ENCODE peak calls at places on chromosomes 7 and 10, in nine cellular contexts. V is epithelial cell of esophagus; O is activated T-helper 1 cell treated with anti-CD3 and anti-CD28 coated beads, Interleukin-2, amount 50 U/mL, for 16 hours; G is NCI-H1092; P is EL; K is mesenchymal stem cell; N is NCI-H1417; F is T-cell; R is cardiac fibroblast. C is an unnamed sample.

GRCh38 chr7:18558503-18558902 is 63.0 kb downstream of the HDAC9 start:
- DNase-seq in V (no peak), O (no peak), G (no peak), P (peak), K (peak), N (no peak), F (no peak), R (no peak), C (no peak)

GRCh38 chr7:138875794-138876193 is 77.8 kb upstream of the ATP6V0A4 start:
- DNase-seq in V (peak), O (peak), G (no peak), P (peak), K (peak), N (no peak), F (peak), R (peak), C (no peak)

GRCh38 chr7:75686551-75686950 is 52.2 kb downstream of the HIP1 start:
- DNase-seq in V (no peak), O (no peak), G (no peak), P (no peak), K (no peak), N (no peak), F (no peak), R (no peak), C (no peak)

GRCh38 chr7:135273581-135273980 is 39.9 kb downstream of the STRA8 start:
- DNase-seq in V (no peak), O (no peak), G (no peak), P (no peak), K (no peak), N (no peak), F (no peak), R (no peak), C (no peak)

GRCh38 chr10:48606530-48607355 is 1.9 kb upstream of the ARHGAP22 start:
- DNase-seq in V (peak), O (no peak), G (no peak), P (peak), K (peak), N (no peak), F (no peak), R (peak), C (no peak)

GRCh38 chr7:88759216-88759955 is at the start of gene ZNF804B:
- DNase-seq in V (no peak), O (no peak), G (no peak), P (no peak), K (no peak), N (peak), F (no peak), R (no peak), C (no peak)

GRCh38 chr10:43404675-43405221 is 4.2 kb downstream of the HNRNPF start:
- DNase-seq in V (no peak), O (no peak), G (no peak), P (no peak), K (no peak), N (no peak), F (no peak), R (no peak), C (no peak)

GRCh38 chr10:86945361-86946214 is 11.8 kb downstream of the MMRN2 start:
- DNase-seq in V (peak), O (no peak), G (no peak), P (no peak), K (no peak), N (no peak), F (no peak), R (no peak), C (no peak)

GRCh38 chr10:17831896-17832295 is 22.7 kb downstream of the MRC1 start:
- DNase-seq in V (no peak), O (no peak), G (no peak), P (no peak), K (no peak), N (no peak), F (no peak), R (no peak), C (no peak)

GRCh38 chr7:44167920-44168319 is 21.3 kb downstream of the GCK start:
- DNase-seq in V (no peak), O (no peak), G (no peak), P (no peak), K (no peak), N (no peak), F (no peak), R (no peak), C (no peak)

GRCh38 chr10:74445493-74445892 is 294.5 kb downstream of the ADK start:
- DNase-seq in V (no peak), O (no peak), G (no peak), P (no peak), K (no peak), N (no peak), F (no peak), R (no peak), C (no peak)

GRCh38 chr10:131702521-131703356 is 198.1 kb upstream of the PPP2R2D start:
- DNase-seq in V (no peak), O (no peak), G (no peak), P (no peak), K (no peak), N (no peak), F (no peak), R (no peak), C (no peak)

GRCh38 chr7:79608005-79608404 is 154.5 kb upstream of the MAGI2 start:
- DNase-seq in V (no peak), O (no peak), G (no peak), P (no peak), K (no peak), N (no peak), F (no peak), R (no peak), C (no peak)

GRCh38 chr7:79982151-79982770 is 152.4 kb upstream of the GNAI1 start:
- DNase-seq in V (peak), O (no peak), G (no peak), P (peak), K (peak), N (no peak), F (no peak), R (peak), C (no peak)

GRCh38 chr7:1419688-1420087 is 39.6 kb downstream of the MICALL2 start:
- DNase-seq in V (no peak), O (no peak), G (no peak), P (no peak), K (no peak), N (no peak), F (no peak), R (no peak), C (no peak)

GRCh38 chr10:97213431-97213830 is 27.7 kb upstream of the SLIT1 start:
- DNase-seq in V (no peak), O (no peak), G (no peak), P (no peak), K (no peak), N (no peak), F (no peak), R (no peak), C (no peak)

GRCh38 chr7:155825346-155825745 is 13.1 kb upstream of the SHH start:
- DNase-seq in V (no peak), O (no peak), G (no peak), P (no peak), K (no peak), N (no peak), F (no peak), R (no peak), C (no peak)

GRCh38 chr10:13816195-13816926 is 229.6 kb downstream of the PRPF18 start:
- DNase-seq in V (no peak), O (no peak), G (peak), P (peak), K (peak), N (no peak), F (no peak), R (peak), C (no peak)

GRCh38 chr7:46716926-46717325 is 795.9 kb upstream of the IGFBP3 start:
- DNase-seq in V (no peak), O (no peak), G (no peak), P (no peak), K (no peak), N (no peak), F (no peak), R (no peak), C (no peak)

GRCh38 chr7:20826243-20826642 is 39.6 kb upstream of the SP8 start:
- DNase-seq in V (no peak), O (no peak), G (no peak), P (no peak), K (no peak), N (no peak), F (no peak), R (no peak), C (no peak)

GRCh38 chr7:50497968-50498367 is 47.8 kb upstream of the FIGNL1 start:
- DNase-seq in V (peak), O (no peak), G (no peak), P (no peak), K (no peak), N (no peak), F (no peak), R (peak), C (no peak)

GRCh38 chr7:142636751-142637150 is 112.5 kb upstream of the PRSS1 start:
- DNase-seq in V (no peak), O (peak), G (no peak), P (no peak), K (no peak), N (no peak), F (no peak), R (no peak), C (no peak)

GRCh38 chr7:28551311-28551710 is 139.0 kb downstream of the CREB5 start:
- DNase-seq in V (no peak), O (no peak), G (no peak), P (no peak), K (no peak), N (no peak), F (no peak), R (no peak), C (no peak)

GRCh38 chr7:130489140-130489967 is 2.5 kb upstream of the MEST start:
- DNase-seq in V (no peak), O (no peak), G (no peak), P (peak), K (peak), N (no peak), F (no peak), R (peak), C (no peak)

GRCh38 chr10:80596391-80597257 is 58.9 kb downstream of the SH2D4B start:
- DNase-seq in V (peak), O (no peak), G (no peak), P (peak), K (peak), N (peak), F (no peak), R (peak), C (peak)

GRCh38 chr7:17488829-17489228 is 190.4 kb downstream of the AHR start:
- DNase-seq in V (no peak), O (no peak), G (no peak), P (no peak), K (no peak), N (no peak), F (no peak), R (no peak), C (no peak)

C was measured in NCI-H1436.